ENCODE peak calls at places on chromosomes 2 and 18, in ten cellular contexts. Q is astrocyte of the spinal cord; W is CD4-positive, alpha-beta T cell; Z is BE2C; F is A549; H is Peyer's patch; D is AG09309; L is tibial nerve; B is kidney; S is WTC11. C is an unnamed sample.

GRCh38 chr2:190948671-190949070 is 65.3 kb downstream of the STAT1 start:
- DNase-seq in Q (peak), W (no peak), Z (peak), F (no peak), H (no peak), D (no peak), L (no peak), B (no peak), S (no peak), C (no peak)

GRCh38 chr2:58032016-58032750 is 14.4 kb upstream of the VRK2 start:
- DNase-seq in Q (peak), W (no peak), Z (no peak), F (no peak), H (no peak), D (no peak), L (no peak), B (no peak), S (no peak), C (no peak)

GRCh38 chr2:172361360-172361759 is 66.0 kb upstream of the ITGA6 start:
- DNase-seq in Q (no peak), W (no peak), Z (no peak), F (no peak), H (no peak), D (no peak), L (no peak), B (no peak), S (no peak), C (no peak)

GRCh38 chr18:62198259-62198658 is 11.2 kb downstream of the RELCH start:
- DNase-seq in Q (no peak), W (no peak), Z (no peak), F (no peak), H (no peak), D (no peak), L (no peak), B (no peak), S (no peak), C (no peak)

GRCh38 chr2:119291588-119292167 is 68.0 kb downstream of the STEAP3 start:
- DNase-seq in Q (no peak), W (no peak), Z (no peak), F (no peak), H (no peak), D (no peak), L (no peak), B (no peak), S (no peak), C (no peak)

GRCh38 chr2:59959944-59960343 is 593.5 kb downstream of the BCL11A start:
- DNase-seq in Q (no peak), W (no peak), Z (no peak), F (no peak), H (no peak), D (no peak), L (no peak), B (no peak), S (peak), C (no peak)

GRCh38 chr2:28475088-28475580 is 20.7 kb upstream of the PLB1 start:
- DNase-seq in Q (no peak), W (no peak), Z (no peak), F (no peak), H (no peak), D (no peak), L (no peak), B (no peak), S (no peak), C (no peak)

GRCh38 chr2:1341409-1342120 is 71.7 kb upstream of the TPO start:
- DNase-seq in Q (no peak), W (no peak), Z (no peak), F (no peak), H (no peak), D (no peak), L (no peak), B (no peak), S (no peak), C (no peak)

GRCh38 chr2:165646321-165646801 is 147.7 kb downstream of the GALNT3 start:
- DNase-seq in Q (peak), W (no peak), Z (peak), F (no peak), H (no peak), D (peak), L (no peak), B (no peak), S (no peak), C (no peak)

GRCh38 chr2:98869272-98869641 is 66.8 kb downstream of the CRACDL start:
- DNase-seq in Q (no peak), W (no peak), Z (no peak), F (peak), H (peak), D (no peak), L (no peak), B (peak), S (peak), C (no peak)

GRCh38 chr18:24878289-24878688 is 417.9 kb downstream of the HRH4 start:
- DNase-seq in Q (peak), W (no peak), Z (no peak), F (peak), H (no peak), D (peak), L (no peak), B (no peak), S (no peak), C (no peak)

GRCh38 chr2:11863103-11863502 is 116.7 kb downstream of the LPIN1 start:
- DNase-seq in Q (no peak), W (no peak), Z (no peak), F (no peak), H (no peak), D (no peak), L (no peak), B (no peak), S (no peak), C (no peak)

GRCh38 chr18:30987479-30988241 is 54.9 kb downstream of the DSC3 start:
- DNase-seq in Q (no peak), W (no peak), Z (no peak), F (peak), H (peak), D (no peak), L (no peak), B (no peak), S (no peak), C (no peak)

GRCh38 chr18:62450546-62451395 is 72.1 kb upstream of the ZCCHC2 start:
- DNase-seq in Q (peak), W (no peak), Z (peak), F (peak), H (peak), D (peak), L (peak), B (peak), S (no peak), C (peak)

GRCh38 chr2:104982111-104982510 is 55.8 kb upstream of the MRPS9 start:
- DNase-seq in Q (no peak), W (no peak), Z (no peak), F (no peak), H (no peak), D (no peak), L (no peak), B (no peak), S (no peak), C (no peak)

GRCh38 chr18:76847926-76848325 is 25.6 kb downstream of the ZNF236 start:
- DNase-seq in Q (no peak), W (no peak), Z (no peak), F (peak), H (no peak), D (no peak), L (no peak), B (no peak), S (peak), C (no peak)

GRCh38 chr18:801137-801536 is 10.9 kb downstream of the YES1 start:
- DNase-seq in Q (no peak), W (no peak), Z (no peak), F (no peak), H (no peak), D (no peak), L (no peak), B (no peak), S (no peak), C (no peak)

GRCh38 chr2:188734688-188735087 is 239.5 kb upstream of the COL3A1 start:
- DNase-seq in Q (peak), W (no peak), Z (no peak), F (no peak), H (no peak), D (no peak), L (no peak), B (no peak), S (peak), C (no peak)

GRCh38 chr2:85288244-85288725 is 39.5 kb downstream of the TGOLN2 start:
- DNase-seq in Q (peak), W (no peak), Z (no peak), F (peak), H (peak), D (no peak), L (no peak), B (no peak), S (no peak), C (peak)

GRCh38 chr18:57437782-57438668 is 2.9 kb downstream of the ONECUT2 start:
- DNase-seq in Q (no peak), W (no peak), Z (peak), F (peak), H (peak), D (peak), L (no peak), B (peak), S (peak), C (peak)

GRCh38 chr2:113217455-113218282 is 43.9 kb downstream of the PSD4 start:
- DNase-seq in Q (peak), W (no peak), Z (no peak), F (peak), H (no peak), D (no peak), L (no peak), B (peak), S (peak), C (no peak)

GRCh38 chr2:119808516-119809147 is 48.9 kb downstream of the PTPN4 start:
- DNase-seq in Q (peak), W (no peak), Z (no peak), F (no peak), H (no peak), D (no peak), L (no peak), B (no peak), S (no peak), C (no peak)

GRCh38 chr2:72619622-72620021 is 206.2 kb downstream of the EXOC6B start:
- DNase-seq in Q (no peak), W (no peak), Z (peak), F (no peak), H (no peak), D (no peak), L (no peak), B (no peak), S (no peak), C (no peak)

GRCh38 chr2:31943636-31944225 is 67.1 kb downstream of the MEMO1 start:
- DNase-seq in Q (no peak), W (no peak), Z (no peak), F (no peak), H (no peak), D (no peak), L (no peak), B (no peak), S (no peak), C (no peak)

GRCh38 chr18:67318651-67319050 is 197.9 kb downstream of the DSEL start:
- DNase-seq in Q (peak), W (no peak), Z (no peak), F (no peak), H (no peak), D (peak), L (no peak), B (no peak), S (no peak), C (no peak)

GRCh38 chr18:46067431-46068007 is 4.5 kb downstream of the PSTPIP2 start:
- DNase-seq in Q (peak), W (no peak), Z (no peak), F (peak), H (no peak), D (no peak), L (no peak), B (peak), S (no peak), C (no peak)

GRCh38 chr2:212904646-212905045 is 246.8 kb downstream of the IKZF2 start:
- DNase-seq in Q (no peak), W (no peak), Z (no peak), F (no peak), H (no peak), D (no peak), L (no peak), B (no peak), S (no peak), C (no peak)

GRCh38 chr2:102142829-102143449 is 393 bp downstream of the IL1R1 start:
- DNase-seq in Q (peak), W (no peak), Z (no peak), F (peak), H (no peak), D (no peak), L (no peak), B (no peak), S (peak), C (no peak)

GRCh38 chr18:58263055-58263732 is 219.2 kb downstream of the NEDD4L start:
- DNase-seq in Q (peak), W (no peak), Z (no peak), F (peak), H (no peak), D (no peak), L (no peak), B (no peak), S (no peak), C (no peak)

GRCh38 chr2:69493268-69493667 is 56.0 kb upstream of the NFU1 start:
- DNase-seq in Q (no peak), W (no peak), Z (peak), F (no peak), H (peak), D (no peak), L (no peak), B (no peak), S (no peak), C (no peak)

GRCh38 chr2:8157621-8158020 is 524.2 kb upstream of the ID2 start:
- DNase-seq in Q (no peak), W (no peak), Z (no peak), F (no peak), H (no peak), D (no peak), L (no peak), B (no peak), S (no peak), C (no peak)

GRCh38 chr2:119397196-119397595 is 30.4 kb downstream of the DBI start:
- DNase-seq in Q (no peak), W (no peak), Z (no peak), F (no peak), H (no peak), D (no peak), L (no peak), B (no peak), S (no peak), C (no peak)

GRCh38 chr2:168585700-168586099 is 129.6 kb downstream of the CERS6 start:
- DNase-seq in Q (no peak), W (no peak), Z (no peak), F (no peak), H (no peak), D (no peak), L (no peak), B (no peak), S (no peak), C (no peak)

DNA sequence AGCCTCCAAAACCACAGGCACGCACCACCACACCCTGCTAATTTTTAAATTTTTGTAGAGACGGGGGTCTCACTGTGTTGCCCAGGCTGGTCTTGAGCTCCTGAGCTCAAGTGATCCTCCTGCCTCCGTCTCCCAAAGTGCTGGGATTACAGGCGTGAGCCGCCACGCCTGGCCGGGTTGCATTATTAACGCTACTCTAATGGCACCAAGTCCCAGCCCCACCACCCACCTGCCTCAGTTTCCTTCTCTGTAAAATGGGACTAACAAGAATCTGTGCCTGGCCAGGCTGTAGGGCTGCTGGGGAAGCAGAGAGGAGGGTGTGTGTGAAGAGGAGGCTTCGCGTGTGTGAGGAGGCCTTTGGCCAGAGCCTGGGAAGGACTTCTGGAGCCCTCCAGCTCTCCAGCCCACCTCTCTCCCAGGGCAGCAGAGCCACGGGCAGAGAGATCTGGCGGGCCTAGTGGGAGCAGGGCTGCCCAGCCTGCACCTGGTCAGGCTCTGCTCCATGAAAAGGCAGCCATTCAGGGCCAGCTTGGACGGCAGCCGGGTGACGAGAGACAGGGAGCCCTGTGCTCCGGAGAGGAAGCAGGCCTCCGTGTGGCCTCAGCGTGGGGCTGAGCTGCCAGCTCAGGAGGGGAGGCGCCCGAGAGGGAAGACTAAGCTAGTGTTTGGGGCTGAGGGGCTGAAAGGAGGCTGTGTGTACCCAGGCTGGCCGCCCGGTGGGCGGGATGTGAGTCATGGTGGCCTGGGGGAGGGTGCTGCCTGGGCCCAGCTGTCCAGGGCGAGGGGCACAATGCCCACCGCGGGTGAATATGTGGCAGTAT is 7.4 kb upstream of the B3GNT7 start:
- DNase-seq in Q (peak), W (no peak), Z (no peak), F (no peak), H (no peak), D (no peak), L (no peak), B (no peak), S (peak), C (no peak)
- TF ChIP-seq CTCF in Q (peak), W (no peak), Z (no peak), F (no peak), H (no peak), D (no peak), L (no peak), B (no peak), S (no peak), C (no peak)

DNA sequence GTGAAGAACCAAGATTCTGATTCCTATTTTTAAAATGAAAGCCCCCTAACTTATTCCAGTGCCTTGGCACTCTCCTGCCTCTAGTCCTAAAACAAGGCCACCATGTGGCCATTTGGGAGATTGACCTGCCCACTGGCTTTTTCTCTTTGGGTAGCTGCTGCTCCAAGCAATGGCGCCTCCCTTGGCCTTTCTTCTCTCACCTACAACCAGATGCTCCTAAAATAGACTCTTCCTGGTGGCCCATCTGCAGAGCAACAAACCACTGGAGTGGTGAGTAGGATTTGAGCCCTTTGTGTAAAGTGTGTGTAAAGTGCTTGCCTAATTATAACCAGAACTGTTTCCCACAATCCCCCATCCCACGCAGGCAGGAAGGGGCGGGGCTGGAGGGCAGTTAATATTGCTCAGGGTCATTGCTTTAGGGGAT is 114.2 kb downstream of the FHOD3 start:
- DNase-seq in Q (peak), W (no peak), Z (peak), F (peak), H (no peak), D (no peak), L (no peak), B (no peak), S (peak), C (no peak)
- TF ChIP-seq CTCF in Q (peak), W (no peak), Z (peak), F (no peak), H (peak), D (peak), L (no peak), B (peak), S (peak), C (peak)

GRCh38 chr18:36624451-36625167 is 204.2 kb downstream of the TPGS2 start:
- DNase-seq in Q (no peak), W (no peak), Z (no peak), F (no peak), H (no peak), D (no peak), L (no peak), B (no peak), S (peak), C (no peak)
- TF ChIP-seq CTCF in Q (no peak), W (no peak), Z (no peak), F (no peak), H (no peak), D (no peak), L (no peak), B (no peak), S (no peak), C (no peak)

GRCh38 chr2:192190474-192190873 is 4.3 kb downstream of the TMEFF2 start:
- DNase-seq in Q (peak), W (no peak), Z (no peak), F (peak), H (no peak), D (peak), L (no peak), B (no peak), S (no peak), C (no peak)
- TF ChIP-seq CTCF in Q (peak), W (no peak), Z (peak), F (peak), H (peak), D (peak), L (peak), B (no peak), S (no peak), C (peak)

GRCh38 chr2:240560084-240560479 is at the start of gene DUSP28:
- DNase-seq in Q (peak), W (peak), Z (peak), F (peak), H (peak), D (peak), L (peak), B (peak), S (peak), C (peak)

GRCh38 chr2:240559271-240559670 is 886 bp upstream of the DUSP28 start:
- DNase-seq in Q (no peak), W (no peak), Z (no peak), F (no peak), H (no peak), D (no peak), L (no peak), B (no peak), S (no peak), C (no peak)

GRCh38 chr2:240564191-240564570 is 4.0 kb downstream of the DUSP28 start:
- DNase-seq in Q (no peak), W (no peak), Z (no peak), F (no peak), H (no peak), D (no peak), L (no peak), B (no peak), S (no peak), C (no peak)

GRCh38 chr2:240560480-240561324 is 545 bp downstream of the DUSP28 start:
- DNase-seq in Q (peak), W (peak), Z (peak), F (peak), H (peak), D (peak), L (peak), B (peak), S (peak), C (peak)

DNA sequence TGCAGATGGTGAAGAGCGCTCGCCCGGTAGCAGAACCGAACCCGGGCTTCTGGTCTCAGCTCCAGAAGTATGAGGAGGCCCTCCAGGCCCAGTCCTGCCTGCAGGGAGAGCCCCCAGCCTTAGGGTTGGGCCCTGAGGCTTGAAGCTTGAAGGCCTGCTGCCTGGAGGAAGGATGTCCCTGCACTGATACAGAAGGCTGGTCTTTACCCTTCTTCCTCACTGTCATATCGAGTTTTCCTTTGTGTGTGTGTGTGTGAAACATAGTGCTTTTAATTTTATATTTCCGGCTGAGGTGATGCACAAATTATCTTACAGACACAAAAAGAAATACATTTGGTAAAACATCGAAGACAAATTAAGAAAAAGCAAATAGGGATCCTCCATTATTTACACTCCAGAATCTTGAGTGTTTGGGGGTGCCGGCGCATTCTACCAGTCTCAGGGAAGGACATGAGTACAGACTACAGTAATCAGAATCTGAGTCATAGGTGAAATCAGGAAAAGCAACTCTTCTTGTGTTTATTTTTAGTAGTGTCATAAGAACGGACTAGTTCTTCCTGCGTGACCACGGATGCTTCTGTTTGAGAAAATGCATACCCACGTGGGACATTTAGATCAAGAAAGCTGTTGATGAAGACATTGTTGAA is 1.3 kb downstream of the DUSP28 start:
- DNase-seq in Q (peak), W (no peak), Z (no peak), F (peak), H (no peak), D (peak), L (no peak), B (peak), S (no peak), C (no peak)
- TF ChIP-seq CTCF in Q (no peak), W (peak), Z (no peak), F (no peak), H (no peak), D (no peak), L (peak), B (no peak), S (no peak), C (no peak)